ENCODE peak calls at places on chromosome 10, in seven cellular contexts. W, O, E, T, Z, I and C are unnamed samples.

GRCh38 chr10:44330431-44330830 is 54.5 kb downstream of the CXCL12 start:
- DNase-seq in O (no peak), W (no peak), Z (no peak), T (no peak), I (no peak), E (no peak), C (no peak)

GRCh38 chr10:43594944-43595589 is 11.2 kb upstream of the ZNF485 start:
- DNase-seq in E (peak; percentile 26), Z (peak; percentile 41), T (no peak), I (no peak), W (no peak), O (no peak), C (no peak)

GRCh38 chr10:77500754-77501151 is 136.9 kb downstream of the KCNMA1 start:
- DNase-seq in O (no peak), T (no peak), E (no peak), Z (peak; percentile 24), I (no peak), W (no peak), C (no peak)

GRCh38 chr10:32139223-32140073 is 83.2 kb upstream of the KIF5B start:
- DNase-seq in E (no peak), I (peak; percentile 93), Z (peak; percentile 98), W (no peak), O (peak; percentile 84), T (peak; percentile 78), C (peak; percentile 84)

GRCh38 chr10:5293691-5294550 is 70.8 kb upstream of the UCN3 start:
- DNase-seq in W (peak; percentile 65), E (peak; percentile 77), T (peak; percentile 69), Z (peak; percentile 62), I (peak; percentile 77), O (peak; percentile 87), C (peak; percentile 83)

GRCh38 chr10:2980116-2980515 is 87.2 kb upstream of the PFKP start:
- DNase-seq in W (no peak), E (no peak), T (no peak), I (no peak), O (no peak), Z (peak; percentile 26), C (no peak)

GRCh38 chr10:4315529-4315928 is 510.5 kb upstream of the AKR1E2 start:
- DNase-seq in T (no peak), I (no peak), O (no peak), W (no peak), E (no peak), Z (peak; percentile 69), C (no peak)

GRCh38 chr10:31321396-31321941 is 2.5 kb downstream of the ZEB1 start:
- DNase-seq in Z (peak; percentile 47), E (peak; percentile 85), W (peak; percentile 11), T (no peak), O (peak; percentile 58), I (no peak), C (no peak)

GRCh38 chr10:15439381-15439837 is 68.3 kb upstream of the FAM171A1 start:
- DNase-seq in T (peak; percentile 52), O (no peak), I (no peak), E (no peak), Z (peak; percentile 66), W (peak; percentile 49), C (peak; percentile 13)

GRCh38 chr10:95309958-95310357 is 19.2 kb upstream of the PDLIM1 start:
- DNase-seq in T (no peak), I (no peak), W (no peak), E (no peak), Z (no peak), O (no peak), C (no peak)

GRCh38 chr10:64007157-64007556 is 486.0 kb downstream of the REEP3 start:
- DNase-seq in I (no peak), T (no peak), Z (no peak), E (no peak), O (no peak), W (no peak), C (no peak)

GRCh38 chr10:124588736-124589451 is 127.3 kb downstream of the LHPP start:
- DNase-seq in W (peak; percentile 73), I (no peak), T (peak; percentile 49), O (peak; percentile 68), Z (peak; percentile 9), E (no peak), C (no peak)

GRCh38 chr10:21202766-21203457 is 305.8 kb upstream of the NEBL start:
- DNase-seq in O (no peak), Z (peak; percentile 2), E (no peak), T (no peak), W (no peak), I (no peak), C (no peak)

GRCh38 chr10:132062641-132063390 is 2.9 kb upstream of the JAKMIP3 start:
- DNase-seq in E (no peak), I (no peak), T (peak; percentile 39), Z (no peak), W (no peak), O (no peak), C (no peak)

GRCh38 chr10:120514035-120514620 is 57.1 kb downstream of the PLPP4 start:
- DNase-seq in T (no peak), O (no peak), I (no peak), E (no peak), W (peak; percentile 86), Z (peak; percentile 54), C (peak; percentile 37)

GRCh38 chr10:119306964-119307363 is 99.6 kb downstream of the GRK5 start:
- DNase-seq in W (no peak), O (no peak), I (no peak), T (no peak), E (no peak), Z (peak; percentile 58), C (no peak)
- H3K27ac ChIP-seq in W (no peak overlapping the region), O (peak overlapping the region; percentile 94), I (peak overlapping the region; percentile 75), T (no peak overlapping the region), E (peak overlapping the region; percentile 90), Z (no peak overlapping the region), C (no peak overlapping the region)

GRCh38 chr10:101694056-101694673 is 805 bp downstream of the FBXW4 start:
- DNase-seq in I (peak; percentile 57), T (peak; percentile 61), O (peak; percentile 92), W (peak; percentile 65), Z (peak; percentile 77), E (peak; percentile 70), C (no peak)

GRCh38 chr10:101693701-101694055 is 1.3 kb downstream of the FBXW4 start:
- DNase-seq in O (no peak), Z (peak; percentile 80), E (no peak), I (peak; percentile 47), W (peak; percentile 52), T (no peak), C (no peak)

GRCh38 chr10:101691081-101691480 is 3.9 kb downstream of the FBXW4 start:
- DNase-seq in Z (no peak), T (no peak), I (no peak), W (no peak), E (no peak), O (no peak), C (no peak)

GRCh38 chr10:101687088-101687487 is 7.9 kb downstream of the FBXW4 start:
- DNase-seq in O (no peak), W (no peak), E (no peak), I (no peak), Z (no peak), T (no peak), C (no peak)

DNA sequence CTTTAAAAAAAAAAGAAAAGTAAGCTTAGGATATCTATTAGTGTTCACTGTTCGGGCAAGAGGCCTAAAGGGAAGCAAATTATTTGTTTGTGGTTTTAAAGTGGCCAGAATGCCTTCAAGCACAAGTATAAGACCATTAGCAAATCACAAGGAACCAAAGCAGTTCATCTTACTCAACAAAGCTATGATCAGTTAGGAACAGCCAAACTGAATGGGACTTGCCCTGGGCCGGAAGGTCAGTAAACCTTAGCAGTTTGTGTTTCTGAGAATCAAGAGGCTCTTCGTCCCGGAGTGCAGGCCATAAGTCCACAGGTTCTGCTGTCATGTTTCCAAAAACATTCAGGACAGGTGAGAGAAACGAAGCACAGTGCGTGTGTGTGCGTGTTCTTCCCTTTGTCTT is 4.5 kb downstream of the FBXW4 start:
- DNase-seq in Z (no peak), W (no peak), E (no peak), I (no peak), T (no peak), O (no peak), C (no peak)
- H3K4me1 ChIP-seq in Z (peaks cover 25% of the 10 kb centered on the region), W (peaks cover 58% of the 10 kb centered on the region), E (peaks cover 18% of the 10 kb centered on the region), I (peaks cover 19% of the 10 kb centered on the region), T (peaks cover 69% of the 10 kb centered on the region), O (peaks cover 90% of the 10 kb centered on the region), C (peaks cover 1% of the 10 kb centered on the region)

GRCh38 chr10:33265621-33266020 is 68.8 kb downstream of the NRP1 start:
- DNase-seq in O (no peak), E (no peak), T (no peak), W (no peak), I (no peak), Z (no peak), C (no peak)
- H3K27ac ChIP-seq in O (no peak overlapping the region), E (no peak overlapping the region), T (peak overlapping the region; percentile 19), W (peak overlapping the region; percentile 23), I (peak overlapping the region; percentile 87), Z (peak overlapping the region; percentile 97), C (no peak overlapping the region)

GRCh38 chr10:33157108-33157507 is 177.4 kb downstream of the NRP1 start:
- DNase-seq in I (no peak), O (no peak), Z (peak; percentile 87), T (no peak), E (no peak), W (no peak), C (no peak)
- H3K4me1 ChIP-seq in I (peaks cover 28% of the 10 kb centered on the region), O (peaks cover 18% of the 10 kb centered on the region), Z (peaks cover 38% of the 10 kb centered on the region), T (peaks cover 21% of the 10 kb centered on the region), E (peaks cover 35% of the 10 kb centered on the region), W (peaks cover 2% of the 10 kb centered on the region), C (no peaks in the 10 kb centered on the region)

GRCh38 chr10:59332581-59332980 is 29.8 kb downstream of the FAM13C start:
- DNase-seq in I (no peak), O (no peak), T (no peak), Z (no peak), W (no peak), E (no peak), C (no peak)
- H3K27ac ChIP-seq in I (no peak overlapping the region), O (no peak overlapping the region), T (no peak overlapping the region), Z (no peak overlapping the region), W (no peak overlapping the region), E (no peak overlapping the region), C (no peak overlapping the region)

GRCh38 chr10:75226656-75227055 is 9.1 kb downstream of the COMTD1 start:
- DNase-seq in Z (no peak), W (no peak), O (no peak), E (no peak), I (no peak), T (no peak), C (no peak)

GRCh38 chr10:75230600-75231038 is 5.1 kb downstream of the COMTD1 start:
- DNase-seq in Z (peak; percentile 89), W (peak; percentile 92), T (peak; percentile 90), O (peak; percentile 98), I (peak; percentile 92), E (peak; percentile 92), C (no peak)

GRCh38 chr10:75229961-75230360 is 5.8 kb downstream of the COMTD1 start:
- DNase-seq in T (no peak), E (no peak), W (no peak), O (no peak), I (no peak), Z (peak; percentile 69), C (no peak)

GRCh38 chr10:75228278-75228677 is 7.5 kb downstream of the COMTD1 start:
- DNase-seq in I (no peak), O (no peak), E (no peak), T (no peak), W (no peak), Z (no peak), C (no peak)

DNA sequence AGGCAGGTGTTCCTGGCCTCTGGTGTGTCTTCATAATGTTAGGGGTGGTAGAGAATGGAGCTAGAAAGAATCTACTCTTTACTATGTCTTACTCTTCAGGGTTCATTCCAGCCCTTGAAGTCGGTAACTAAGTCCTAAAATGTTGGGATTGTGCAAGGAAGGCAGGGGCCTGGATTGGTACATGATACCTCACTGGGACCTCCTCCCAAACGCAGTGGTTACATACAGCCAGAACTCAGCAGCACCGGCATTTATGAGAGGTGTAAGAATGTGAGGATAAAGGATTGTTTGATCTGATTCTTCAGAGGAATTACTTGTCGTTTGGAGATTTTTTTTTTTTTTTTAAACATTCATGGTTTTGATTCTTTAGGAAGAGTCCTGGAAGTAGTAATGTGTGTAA is 6.9 kb downstream of the COMTD1 start:
- DNase-seq in Z (peak; percentile 36), W (no peak), T (no peak), E (no peak), O (no peak), I (no peak), C (no peak)
- H3K4me1 ChIP-seq in Z (peaks cover 55% of the 10 kb centered on the region), W (peaks cover 28% of the 10 kb centered on the region), T (peaks cover 77% of the 10 kb centered on the region), E (peaks cover 6% of the 10 kb centered on the region), O (peaks cover 76% of the 10 kb centered on the region), I (peaks cover 80% of the 10 kb centered on the region), C (peaks cover 10% of the 10 kb centered on the region)